ENCODE peak calls at places on chromosomes 1 and 21, in five cellular contexts. V is PC-3, Z is GM23338, O is OCI-LY7, K is MM.1S. H is an unnamed sample.

GRCh38 chr1:223515915-223516314 is 122.7 kb downstream of the CCDC185 start:
- DNase-seq in Z (no peak), V (no peak), O (no peak), K (no peak), H (no peak)

GRCh38 chr1:33082575-33083112 is 1.7 kb downstream of the AZIN2 start:
- DNase-seq in K (no peak), O (no peak), V (no peak), Z (no peak), H (no peak)

GRCh38 chr1:19084206-19084738 is 125.8 kb downstream of the UBR4 start:
- DNase-seq in O (no peak), K (no peak), V (no peak), Z (no peak), H (no peak)

GRCh38 chr21:43367296-43367695 is 59.6 kb downstream of the SIK1 start:
- DNase-seq in Z (no peak), V (no peak), O (no peak), K (no peak), H (no peak)

GRCh38 chr1:7261490-7261889 is 476.2 kb downstream of the CAMTA1 start:
- DNase-seq in O (no peak), Z (peak; percentile 42), V (no peak), K (no peak), H (no peak)

GRCh38 chr21:39481886-39482285 is 30.1 kb downstream of the SH3BGR start:
- DNase-seq in K (no peak), O (no peak), Z (no peak), V (no peak), H (no peak)

GRCh38 chr1:201266774-201267173 is 16.5 kb upstream of the PKP1 start:
- DNase-seq in O (no peak), K (no peak), Z (no peak), V (peak; percentile 100), H (peak; percentile 46)

GRCh38 chr1:185467125-185467524 is 150.1 kb upstream of the IVNS1ABP start:
- DNase-seq in O (no peak), Z (no peak), K (no peak), V (no peak), H (no peak)

GRCh38 chr21:43793243-43793642 is 3.9 kb downstream of the RRP1 start:
- DNase-seq in O (no peak), Z (no peak), V (no peak), K (no peak), H (no peak)

GRCh38 chr1:172640146-172640545 is 18.8 kb upstream of the FASLG start:
- DNase-seq in V (peak; percentile 43), O (no peak), Z (no peak), K (no peak), H (no peak)

GRCh38 chr1:26285366-26286063 is 5.6 kb downstream of the SH3BGRL3 start:
- DNase-seq in Z (peak; percentile 90), O (peak; percentile 80), V (peak; percentile 62), K (no peak), H (no peak)

GRCh38 chr1:93275634-93276295 is 69.9 kb upstream of the DR1 start:
- DNase-seq in Z (peak; percentile 8), V (peak; percentile 19), O (no peak), K (no peak), H (peak; percentile 52)

GRCh38 chr1:88302843-88303486 is 381.1 kb upstream of the PKN2 start:
- DNase-seq in K (peak; percentile 17), V (peak; percentile 51), O (peak; percentile 2), Z (peak; percentile 67), H (peak; percentile 75)

GRCh38 chr1:196678510-196678884 is 26.7 kb downstream of the CFH start:
- DNase-seq in V (peak; percentile 51), O (no peak), Z (no peak), K (no peak), H (no peak)

GRCh38 chr1:232439011-232439410 is 190.9 kb downstream of the SIPA1L2 start:
- DNase-seq in O (no peak), Z (no peak), V (no peak), K (no peak), H (no peak)

GRCh38 chr1:26771643-26772321 is 16.0 kb upstream of the PIGV start:
- DNase-seq in Z (no peak), K (no peak), O (no peak), V (peak; percentile 82), H (peak; percentile 81)

GRCh38 chr21:32307706-32308105 is 9.1 kb downstream of the MRAP start:
- DNase-seq in V (no peak), Z (no peak), K (no peak), O (no peak), H (no peak)

GRCh38 chr1:14976260-14976659 is 177.3 kb upstream of the TMEM51 start:
- DNase-seq in O (no peak), Z (no peak), V (no peak), K (no peak), H (no peak)
- H3K9me2 ChIP-seq in O (no peaks in the 10 kb centered on the region), Z (no peaks in the 10 kb centered on the region), V (no peaks in the 10 kb centered on the region), K (no peaks in the 10 kb centered on the region), H (no peaks in the 10 kb centered on the region)

DNA sequence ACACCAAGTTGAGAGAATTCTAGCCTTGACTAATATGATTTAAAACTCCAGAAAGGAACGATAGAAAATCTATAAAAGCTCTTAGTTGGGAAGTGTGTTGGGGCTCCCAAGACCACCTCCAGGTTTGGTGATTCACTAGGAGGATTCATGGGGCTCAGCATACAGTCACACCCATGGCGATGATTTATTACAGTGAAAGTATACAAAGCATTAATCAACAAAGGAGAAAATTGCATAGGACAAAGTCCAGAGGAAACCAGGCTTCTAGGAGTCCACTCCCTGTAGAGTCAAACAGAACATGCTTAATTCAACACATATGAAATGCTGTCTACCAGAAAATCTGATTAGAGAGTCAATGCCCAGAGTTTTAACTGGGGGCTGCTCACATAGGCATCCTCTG is 4.8 kb downstream of the CDCA8 start:
- DNase-seq in O (no peak), Z (no peak), K (no peak), V (no peak), H (peak; percentile 50)
- H3K27ac ChIP-seq in O (no peak overlapping the region), Z (no peak overlapping the region), K (no peak overlapping the region), V (no peak overlapping the region), H (peak overlapping the region; percentile 61)

GRCh38 chr1:15989776-15990175 is 13.9 kb upstream of the ZBTB17 start:
- DNase-seq in V (no peak), O (no peak), Z (no peak), K (no peak), H (no peak)

GRCh38 chr1:15988856-15989736 is 13.2 kb upstream of the ZBTB17 start:
- DNase-seq in Z (no peak), V (no peak), O (no peak), K (no peak), H (no peak)

GRCh38 chr1:15981679-15982078 is 5.8 kb upstream of the ZBTB17 start:
- DNase-seq in V (no peak), O (no peak), K (no peak), Z (no peak), H (no peak)

GRCh38 chr1:15983275-15983674 is 7.4 kb upstream of the ZBTB17 start:
- DNase-seq in V (no peak), O (no peak), K (no peak), Z (no peak), H (no peak)

DNA sequence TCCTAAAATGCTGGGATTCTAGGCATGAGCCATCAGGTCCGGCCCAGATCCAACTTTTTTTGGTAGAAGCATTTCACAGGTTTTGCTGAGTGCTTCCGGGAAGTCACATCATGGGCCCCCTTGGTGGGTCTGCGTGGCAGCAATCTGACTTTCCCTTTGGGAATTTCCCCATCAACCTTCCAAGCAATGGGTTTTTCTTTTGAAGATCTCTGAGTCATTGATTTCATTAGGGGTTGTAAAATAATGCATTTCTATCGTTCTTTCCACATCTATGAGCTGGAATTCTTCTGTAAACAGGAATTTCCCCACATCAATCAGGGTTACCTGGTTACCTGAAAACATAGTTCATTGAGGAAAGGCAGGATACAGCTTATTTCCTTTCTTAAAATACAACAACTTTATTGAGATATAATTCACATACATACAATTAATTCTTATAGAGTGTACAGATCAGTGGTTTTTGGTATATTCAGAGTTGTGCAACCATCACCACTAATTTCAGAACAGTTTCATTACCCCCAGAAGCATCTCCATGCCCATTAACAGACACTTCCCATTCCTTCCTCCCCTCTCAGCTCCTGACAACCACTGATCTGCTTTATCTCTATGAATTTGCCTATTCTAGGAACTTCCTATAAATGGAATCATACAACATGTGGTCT is 9.8 kb upstream of the ZBTB17 start:
- DNase-seq in O (no peak), K (no peak), Z (no peak), V (peak; percentile 84), H (peak; percentile 27)
- H3K9me2 ChIP-seq in O (no peaks in the 10 kb centered on the region), K (no peaks in the 10 kb centered on the region), Z (no peaks in the 10 kb centered on the region), V (no peaks in the 10 kb centered on the region), H (no peaks in the 10 kb centered on the region)

DNA sequence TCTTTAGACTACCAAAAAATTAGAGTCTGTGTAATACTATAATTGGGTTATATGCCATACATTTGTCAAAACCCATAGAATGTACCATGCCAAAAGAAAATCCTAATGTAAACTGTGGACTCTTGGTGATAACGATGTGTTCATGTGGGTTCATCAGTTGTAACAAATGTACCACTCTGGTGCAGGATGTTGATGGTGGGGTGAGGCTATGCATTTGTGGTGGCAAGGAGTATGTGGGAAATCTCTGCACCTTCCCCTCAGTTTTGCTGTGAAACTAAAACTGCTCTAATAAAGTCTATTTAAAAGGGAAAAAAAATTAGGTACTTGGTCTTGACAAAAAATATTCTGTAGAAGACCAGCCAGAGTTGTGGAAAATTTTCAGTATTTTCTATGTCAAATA is 43.4 kb downstream of the INKA2 start:
- DNase-seq in K (no peak), V (no peak), Z (no peak), O (no peak), H (no peak)
- H3K27ac ChIP-seq in K (no peak overlapping the region), V (no peak overlapping the region), Z (no peak overlapping the region), O (no peak overlapping the region), H (no peak overlapping the region)

GRCh38 chr1:192057766-192058165 is 100.5 kb upstream of the RGS18 start:
- DNase-seq in V (no peak), Z (no peak), K (no peak), O (no peak), H (no peak)

GRCh38 chr1:192066202-192066601 is 92.1 kb upstream of the RGS18 start:
- DNase-seq in Z (no peak), O (no peak), V (no peak), K (no peak), H (no peak)

GRCh38 chr1:192067360-192067759 is 90.9 kb upstream of the RGS18 start:
- DNase-seq in O (no peak), V (no peak), Z (peak; percentile 21), K (no peak), H (no peak)

GRCh38 chr1:192061556-192061955 is 96.7 kb upstream of the RGS18 start:
- DNase-seq in K (no peak), O (no peak), V (no peak), Z (peak; percentile 21), H (peak; percentile 6)
- H3K9me2 ChIP-seq in K (no peaks in the 10 kb centered on the region), O (no peaks in the 10 kb centered on the region), V (no peaks in the 10 kb centered on the region), Z (no peaks in the 10 kb centered on the region), H (no peaks in the 10 kb centered on the region)

H was measured in hepatocyte.